ENCODE peak calls at places on chromosomes 4 and X, in four cellular contexts. S is H1, E is H9, P is IMR-90. R is an unnamed sample.

GRCh38 chr4:147360301-147360700 is 120.6 kb upstream of the EDNRA start:
- DNase-seq in S (no peak), E (no peak), P (peak; percentile 92), R (no peak)

GRCh38 chr4:38948551-38948950 is 80.9 kb downstream of the FAM114A1 start:
- DNase-seq in S (no peak), E (no peak), P (peak; percentile 95), R (peak; percentile 3)

GRCh38 chr4:154618708-154619315 is 6.4 kb upstream of the FGG start:
- DNase-seq in S (peak; percentile 27), E (peak; percentile 66), P (peak; percentile 30), R (peak; percentile 75)

GRCh38 chr4:56148428-56148827 is 199.7 kb downstream of the CEP135 start:
- DNase-seq in S (no peak), E (no peak), P (no peak), R (no peak)

GRCh38 chrX:136666088-136666487 is 18.1 kb downstream of the CD40LG start:
- DNase-seq in S (no peak), E (no peak), P (no peak), R (no peak)

GRCh38 chr4:94680131-94680862 is 77.5 kb upstream of the BMPR1B start:
- DNase-seq in S (no peak), E (no peak), P (no peak), R (no peak)

GRCh38 chr4:47251363-47252135 is 212.0 kb downstream of the COMMD8 start:
- DNase-seq in S (no peak), E (peak; percentile 32), P (no peak), R (peak; percentile 22)

GRCh38 chrX:52425710-52426245 is 57.0 kb downstream of the XAGE2 start:
- DNase-seq in S (no peak), E (no peak), P (peak; percentile 42), R (peak; percentile 0)

GRCh38 chr4:102642571-102643298 is 118.0 kb downstream of the MANBA start:
- DNase-seq in S (no peak), E (no peak), P (peak; percentile 46), R (no peak)

GRCh38 chr4:14168919-14169318 is 541.4 kb upstream of the BOD1L1 start:
- DNase-seq in S (no peak), E (no peak), P (peak; percentile 91), R (no peak)

GRCh38 chrX:39260965-39261364 is 459.7 kb downstream of the MID1IP1 start:
- DNase-seq in S (no peak), E (no peak), P (no peak), R (no peak)

GRCh38 chr4:128823025-128823661 is 13.6 kb downstream of the JADE1 start:
- DNase-seq in S (no peak), E (no peak), P (peak; percentile 98), R (no peak)

GRCh38 chr4:140048419-140049022 is 105.5 kb downstream of the MAML3 start:
- DNase-seq in S (no peak), E (no peak), P (no peak), R (no peak)

GRCh38 chr4:103375278-103375677 is 177.1 kb upstream of the CENPE start:
- DNase-seq in S (no peak), E (no peak), P (peak; percentile 0), R (no peak)

GRCh38 chrX:9438950-9439494 is 25.8 kb upstream of the TBL1X start:
- DNase-seq in S (no peak), E (no peak), P (peak; percentile 46), R (no peak)

GRCh38 chr4:5785806-5786680 is 75.0 kb downstream of the EVC start:
- DNase-seq in S (no peak), E (peak; percentile 8), P (peak; percentile 92), R (no peak)

GRCh38 chr4:7759221-7759620 is 180.4 kb downstream of the AFAP1 start:
- DNase-seq in S (no peak), E (no peak), P (no peak), R (no peak)

GRCh38 chr4:7761312-7761711 is 178.3 kb downstream of the AFAP1 start:
- DNase-seq in S (no peak), E (no peak), P (no peak), R (no peak)

GRCh38 chr4:7760706-7761105 is 179.0 kb downstream of the AFAP1 start:
- DNase-seq in S (no peak), E (no peak), P (no peak), R (no peak)

GRCh38 chr4:7759635-7760034 is 180.0 kb downstream of the AFAP1 start:
- DNase-seq in S (no peak), E (no peak), P (no peak), R (no peak)

GRCh38 chr4:7760228-7760627 is 179.4 kb downstream of the AFAP1 start:
- DNase-seq in S (no peak), E (no peak), P (no peak), R (no peak)
- H4K5ac ChIP-seq in S (no peak overlapping the region), E (no peak overlapping the region), P (no peak overlapping the region), R (no peak overlapping the region)

DNA sequence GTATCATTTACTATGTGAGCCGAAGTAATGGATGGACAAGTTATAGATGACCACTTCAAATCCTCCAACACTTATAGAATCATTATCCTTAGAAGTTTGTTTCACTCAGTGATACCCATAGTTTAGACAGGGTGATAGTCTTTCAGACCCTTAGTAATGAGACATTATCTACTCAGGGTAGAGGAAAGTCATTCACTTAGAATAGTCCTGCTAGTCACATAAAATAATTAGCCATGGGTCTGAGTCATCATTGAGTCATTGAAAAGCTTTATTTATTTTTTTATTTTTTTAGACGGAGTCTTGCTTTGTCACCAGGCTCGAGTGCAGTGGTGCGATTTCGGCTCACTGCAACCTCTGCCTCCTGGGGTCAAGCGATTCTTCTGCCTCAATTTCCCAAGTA is 321.7 kb upstream of the FSTL5 start:
- DNase-seq in S (no peak), E (no peak), P (no peak), R (no peak)
- H2BK15ac ChIP-seq in S (no peak overlapping the region), E (no peak overlapping the region), P (no peak overlapping the region), R (no peak overlapping the region)

GRCh38 chr4:2742081-2742822 is 13.9 kb downstream of the TNIP2 start:
- DNase-seq in S (no peak), E (no peak), P (no peak), R (no peak)

GRCh38 chr4:2744576-2745270 is 11.4 kb downstream of the TNIP2 start:
- DNase-seq in S (no peak), E (no peak), P (no peak), R (no peak)

GRCh38 chr4:2742823-2743517 is 13.2 kb downstream of the TNIP2 start:
- DNase-seq in S (no peak), E (no peak), P (no peak), R (no peak)

GRCh38 chr4:2745516-2745915 is 10.6 kb downstream of the TNIP2 start:
- DNase-seq in S (no peak), E (no peak), P (no peak), R (no peak)

GRCh38 chr4:2743518-2744445 is 12.4 kb downstream of the TNIP2 start:
- DNase-seq in S (no peak), E (no peak), P (no peak), R (no peak)
- H3K4me2 ChIP-seq in S (no peak overlapping the region), E (no peak overlapping the region), P (no peak overlapping the region), R (no peak overlapping the region)

GRCh38 chrX:120617996-120618630 is 11.7 kb downstream of the C1GALT1C1 start:
- DNase-seq in S (no peak), E (no peak), P (no peak), R (no peak)
- H4K5ac ChIP-seq in S (no peak overlapping the region), E (no peak overlapping the region), P (no peak overlapping the region), R (no peak overlapping the region)

DNA sequence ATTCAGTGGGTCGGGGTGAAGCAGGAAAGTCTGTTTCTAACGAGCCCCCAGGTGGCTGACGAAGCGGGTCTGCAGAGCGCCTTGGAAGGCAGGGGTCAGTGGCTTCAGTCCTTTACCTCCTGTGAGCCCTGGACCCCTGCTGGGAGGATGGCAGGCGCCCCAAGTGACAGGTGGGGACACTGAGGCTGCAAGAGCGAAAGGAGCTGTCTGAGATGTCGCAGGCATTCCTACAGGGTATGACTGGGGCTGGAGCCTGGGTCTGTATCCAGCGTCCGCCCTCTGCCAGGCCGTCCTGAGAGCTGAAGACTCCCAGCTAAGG is 103.1 kb downstream of the PSAPL1 start:
- DNase-seq in S (no peak), E (no peak), P (no peak), R (no peak)
- H2BK15ac ChIP-seq in S (no peak overlapping the region), E (no peak overlapping the region), P (no peak overlapping the region), R (no peak overlapping the region)

GRCh38 chr4:185920691-185921260 is 108.8 kb upstream of the SORBS2 start:
- DNase-seq in S (no peak), E (no peak), P (no peak), R (no peak)
- H3K4me2 ChIP-seq in S (no peak overlapping the region), E (no peak overlapping the region), P (no peak overlapping the region), R (no peak overlapping the region)